ENCODE peak calls at places on chromosomes 4 and X, in six cellular contexts. One of them, this sample, is unnamed.

GRCh38 chrX:108091878-108092291 is 307 bp downstream of the ATG4A start:
- DNase-seq in effector CD4-positive, alpha-beta T cell: no peak
- DNase-seq in NCI-H1417 treated with DMSO at 0.1 percent for 48 hours: no peak
- DNase-seq in B cell: no peak
- DNase-seq in neuronal stem cell: no peak
- DNase-seq in NAMALWA: no peak
- DNase-seq in this sample: no peak

GRCh38 chrX:115350696-115351408 is 61.3 kb downstream of the LUZP4 start:
- DNase-seq in effector CD4-positive, alpha-beta T cell: no peak
- DNase-seq in NCI-H1417 treated with DMSO at 0.1 percent for 48 hours: no peak
- DNase-seq in B cell: no peak
- DNase-seq in neuronal stem cell: no peak
- DNase-seq in NAMALWA: no peak
- DNase-seq in this sample: no peak

GRCh38 chr4:28117067-28117756 is 1256.6 kb downstream of the STIM2 start:
- DNase-seq in effector CD4-positive, alpha-beta T cell: no peak
- DNase-seq in NCI-H1417 treated with DMSO at 0.1 percent for 48 hours: no peak
- DNase-seq in B cell: no peak
- DNase-seq in neuronal stem cell: no peak
- DNase-seq in NAMALWA: no peak
- DNase-seq in this sample: no peak

GRCh38 chr4:108851346-108851745 is 88.5 kb upstream of the ETNPPL start:
- DNase-seq in effector CD4-positive, alpha-beta T cell: no peak
- DNase-seq in NCI-H1417 treated with DMSO at 0.1 percent for 48 hours: no peak
- DNase-seq in B cell: no peak
- DNase-seq in neuronal stem cell: no peak
- DNase-seq in NAMALWA: no peak
- DNase-seq in this sample: no peak

GRCh38 chr4:77375866-77376607 is 219.0 kb downstream of the CCNG2 start:
- DNase-seq in effector CD4-positive, alpha-beta T cell: no peak
- DNase-seq in NCI-H1417 treated with DMSO at 0.1 percent for 48 hours: no peak
- DNase-seq in B cell: no peak
- DNase-seq in neuronal stem cell: no peak
- DNase-seq in NAMALWA: no peak
- DNase-seq in this sample: no peak

GRCh38 chr4:168569066-168569908 is 72.4 kb downstream of the PALLD start:
- DNase-seq in effector CD4-positive, alpha-beta T cell: no peak
- DNase-seq in NCI-H1417 treated with DMSO at 0.1 percent for 48 hours: no peak
- DNase-seq in B cell: no peak
- DNase-seq in neuronal stem cell: no peak
- DNase-seq in NAMALWA: no peak
- DNase-seq in this sample: no peak

GRCh38 chrX:44143061-44143602 is 169.9 kb upstream of the NDP start:
- DNase-seq in effector CD4-positive, alpha-beta T cell: no peak
- DNase-seq in NCI-H1417 treated with DMSO at 0.1 percent for 48 hours: no peak
- DNase-seq in B cell: no peak
- DNase-seq in neuronal stem cell: no peak
- DNase-seq in NAMALWA: no peak
- DNase-seq in this sample: peak

GRCh38 chrX:118499295-118499694 is 3.7 kb downstream of the DOCK11 start:
- DNase-seq in effector CD4-positive, alpha-beta T cell: no peak
- DNase-seq in NCI-H1417 treated with DMSO at 0.1 percent for 48 hours: no peak
- DNase-seq in B cell: no peak
- DNase-seq in neuronal stem cell: no peak
- DNase-seq in NAMALWA: no peak
- DNase-seq in this sample: no peak

GRCh38 chr4:119025916-119026661 is 109.5 kb upstream of the MYOZ2 start:
- DNase-seq in effector CD4-positive, alpha-beta T cell: no peak
- DNase-seq in NCI-H1417 treated with DMSO at 0.1 percent for 48 hours: no peak
- DNase-seq in B cell: no peak
- DNase-seq in neuronal stem cell: no peak
- DNase-seq in NAMALWA: no peak
- DNase-seq in this sample: peak

GRCh38 chrX:34521563-34521962 is 135.5 kb downstream of the TMEM47 start:
- DNase-seq in effector CD4-positive, alpha-beta T cell: no peak
- DNase-seq in NCI-H1417 treated with DMSO at 0.1 percent for 48 hours: no peak
- DNase-seq in B cell: no peak
- DNase-seq in neuronal stem cell: no peak
- DNase-seq in NAMALWA: peak
- DNase-seq in this sample: no peak

GRCh38 chr4:5249727-5250126 is 198.4 kb downstream of the STK32B start:
- DNase-seq in effector CD4-positive, alpha-beta T cell: no peak
- DNase-seq in NCI-H1417 treated with DMSO at 0.1 percent for 48 hours: no peak
- DNase-seq in B cell: no peak
- DNase-seq in neuronal stem cell: no peak
- DNase-seq in NAMALWA: no peak
- DNase-seq in this sample: no peak

GRCh38 chr4:188613976-188614375 is 474.7 kb downstream of the TRIML1 start:
- DNase-seq in effector CD4-positive, alpha-beta T cell: no peak
- DNase-seq in NCI-H1417 treated with DMSO at 0.1 percent for 48 hours: no peak
- DNase-seq in B cell: no peak
- DNase-seq in neuronal stem cell: no peak
- DNase-seq in NAMALWA: no peak
- DNase-seq in this sample: no peak

GRCh38 chr4:22482250-22483127 is 33.4 kb downstream of the ADGRA3 start:
- DNase-seq in effector CD4-positive, alpha-beta T cell: no peak
- DNase-seq in NCI-H1417 treated with DMSO at 0.1 percent for 48 hours: no peak
- DNase-seq in B cell: no peak
- DNase-seq in neuronal stem cell: no peak
- DNase-seq in NAMALWA: no peak
- DNase-seq in this sample: peak

GRCh38 chrX:11558972-11559371 is 106.7 kb downstream of the ARHGAP6 start:
- DNase-seq in effector CD4-positive, alpha-beta T cell: peak
- DNase-seq in NCI-H1417 treated with DMSO at 0.1 percent for 48 hours: no peak
- DNase-seq in B cell: peak
- DNase-seq in neuronal stem cell: no peak
- DNase-seq in NAMALWA: peak
- DNase-seq in this sample: peak

GRCh38 chr4:139084425-139085093 is 69.0 kb downstream of the NOCT start:
- DNase-seq in effector CD4-positive, alpha-beta T cell: no peak
- DNase-seq in NCI-H1417 treated with DMSO at 0.1 percent for 48 hours: no peak
- DNase-seq in B cell: no peak
- DNase-seq in neuronal stem cell: no peak
- DNase-seq in NAMALWA: no peak
- DNase-seq in this sample: no peak

GRCh38 chr4:86220137-86220536 is 139.7 kb downstream of the MAPK10 start:
- DNase-seq in effector CD4-positive, alpha-beta T cell: no peak
- DNase-seq in NCI-H1417 treated with DMSO at 0.1 percent for 48 hours: no peak
- DNase-seq in B cell: no peak
- DNase-seq in neuronal stem cell: no peak
- DNase-seq in NAMALWA: no peak
- DNase-seq in this sample: no peak

GRCh38 chr4:88106205-88106604 is 52.2 kb downstream of the ABCG2 start:
- DNase-seq in effector CD4-positive, alpha-beta T cell: no peak
- DNase-seq in NCI-H1417 treated with DMSO at 0.1 percent for 48 hours: no peak
- DNase-seq in B cell: no peak
- DNase-seq in neuronal stem cell: no peak
- DNase-seq in NAMALWA: no peak
- DNase-seq in this sample: no peak

GRCh38 chr4:139243448-139244365 is 36.3 kb downstream of the MGARP start:
- DNase-seq in effector CD4-positive, alpha-beta T cell: no peak
- DNase-seq in NCI-H1417 treated with DMSO at 0.1 percent for 48 hours: no peak
- DNase-seq in B cell: no peak
- DNase-seq in neuronal stem cell: no peak
- DNase-seq in NAMALWA: no peak
- DNase-seq in this sample: no peak

GRCh38 chr4:128630881-128631280 is 178.6 kb upstream of the JADE1 start:
- DNase-seq in effector CD4-positive, alpha-beta T cell: no peak
- DNase-seq in NCI-H1417 treated with DMSO at 0.1 percent for 48 hours: no peak
- DNase-seq in B cell: no peak
- DNase-seq in neuronal stem cell: no peak
- DNase-seq in NAMALWA: no peak
- DNase-seq in this sample: no peak

GRCh38 chr4:26055855-26056254 is 141.8 kb downstream of the SMIM20 start:
- DNase-seq in effector CD4-positive, alpha-beta T cell: no peak
- DNase-seq in NCI-H1417 treated with DMSO at 0.1 percent for 48 hours: no peak
- DNase-seq in B cell: no peak
- DNase-seq in neuronal stem cell: no peak
- DNase-seq in NAMALWA: peak
- DNase-seq in this sample: no peak

GRCh38 chr4:36128689-36129088 is 115.6 kb downstream of the ARAP2 start:
- DNase-seq in effector CD4-positive, alpha-beta T cell: no peak
- DNase-seq in NCI-H1417 treated with DMSO at 0.1 percent for 48 hours: no peak
- DNase-seq in B cell: no peak
- DNase-seq in neuronal stem cell: no peak
- DNase-seq in NAMALWA: peak
- DNase-seq in this sample: no peak

GRCh38 chrX:42385730-42386129 is 392.2 kb downstream of the PPP1R2C start:
- DNase-seq in effector CD4-positive, alpha-beta T cell: no peak
- DNase-seq in NCI-H1417 treated with DMSO at 0.1 percent for 48 hours: no peak
- DNase-seq in B cell: no peak
- DNase-seq in neuronal stem cell: no peak
- DNase-seq in NAMALWA: no peak
- DNase-seq in this sample: no peak

GRCh38 chr4:101345596-101346311 is 1.6 kb downstream of the PPP3CA start:
- DNase-seq in effector CD4-positive, alpha-beta T cell: peak
- DNase-seq in NCI-H1417 treated with DMSO at 0.1 percent for 48 hours: no peak
- DNase-seq in B cell: peak
- DNase-seq in neuronal stem cell: peak
- DNase-seq in NAMALWA: peak
- DNase-seq in this sample: no peak

GRCh38 chr4:74653331-74654229 is 140.7 kb downstream of the BTC start:
- DNase-seq in effector CD4-positive, alpha-beta T cell: no peak
- DNase-seq in NCI-H1417 treated with DMSO at 0.1 percent for 48 hours: no peak
- DNase-seq in B cell: no peak
- DNase-seq in neuronal stem cell: no peak
- DNase-seq in NAMALWA: no peak
- DNase-seq in this sample: no peak

GRCh38 chr4:32268949-32269348 is 1548.8 kb downstream of the PCDH7 start:
- DNase-seq in effector CD4-positive, alpha-beta T cell: no peak
- DNase-seq in NCI-H1417 treated with DMSO at 0.1 percent for 48 hours: no peak
- DNase-seq in B cell: no peak
- DNase-seq in neuronal stem cell: no peak
- DNase-seq in NAMALWA: no peak
- DNase-seq in this sample: no peak

GRCh38 chr4:52052475-52052780 is 1.3 kb downstream of the SPATA18 start:
- DNase-seq in effector CD4-positive, alpha-beta T cell: no peak
- DNase-seq in NCI-H1417 treated with DMSO at 0.1 percent for 48 hours: no peak
- DNase-seq in B cell: peak
- DNase-seq in neuronal stem cell: no peak
- DNase-seq in NAMALWA: no peak
- DNase-seq in this sample: peak

GRCh38 chr4:153159728-153160221 is 44.5 kb upstream of the TRIM2 start:
- DNase-seq in effector CD4-positive, alpha-beta T cell: no peak
- DNase-seq in NCI-H1417 treated with DMSO at 0.1 percent for 48 hours: no peak
- DNase-seq in B cell: no peak
- DNase-seq in neuronal stem cell: no peak
- DNase-seq in NAMALWA: no peak
- DNase-seq in this sample: peak

GRCh38 chrX:147811803-147812202 is 99.9 kb upstream of the FMR1 start:
- DNase-seq in effector CD4-positive, alpha-beta T cell: no peak
- DNase-seq in NCI-H1417 treated with DMSO at 0.1 percent for 48 hours: no peak
- DNase-seq in B cell: no peak
- DNase-seq in neuronal stem cell: no peak
- DNase-seq in NAMALWA: no peak
- DNase-seq in this sample: no peak

GRCh38 chr4:85720736-85721135 is 245.8 kb downstream of the ARHGAP24 start:
- DNase-seq in effector CD4-positive, alpha-beta T cell: no peak
- DNase-seq in NCI-H1417 treated with DMSO at 0.1 percent for 48 hours: no peak
- DNase-seq in B cell: no peak
- DNase-seq in neuronal stem cell: no peak
- DNase-seq in NAMALWA: no peak
- DNase-seq in this sample: no peak

GRCh38 chr4:8297141-8297601 is 27.6 kb downstream of the HTRA3 start:
- DNase-seq in effector CD4-positive, alpha-beta T cell: peak
- DNase-seq in NCI-H1417 treated with DMSO at 0.1 percent for 48 hours: no peak
- DNase-seq in B cell: peak
- DNase-seq in neuronal stem cell: no peak
- DNase-seq in NAMALWA: no peak
- DNase-seq in this sample: no peak

GRCh38 chr4:22324422-22324821 is 191.4 kb downstream of the ADGRA3 start:
- DNase-seq in effector CD4-positive, alpha-beta T cell: no peak
- DNase-seq in NCI-H1417 treated with DMSO at 0.1 percent for 48 hours: no peak
- DNase-seq in B cell: no peak
- DNase-seq in neuronal stem cell: no peak
- DNase-seq in NAMALWA: no peak
- DNase-seq in this sample: no peak

GRCh38 chrX:118221257-118221656 is 104.6 kb upstream of the KLHL13 start:
- DNase-seq in effector CD4-positive, alpha-beta T cell: no peak
- DNase-seq in NCI-H1417 treated with DMSO at 0.1 percent for 48 hours: no peak
- DNase-seq in B cell: no peak
- DNase-seq in neuronal stem cell: no peak
- DNase-seq in NAMALWA: no peak
- DNase-seq in this sample: no peak

GRCh38 chrX:71067727-71068051 is 445 bp downstream of the SNX12 start:
- DNase-seq in effector CD4-positive, alpha-beta T cell: no peak
- DNase-seq in NCI-H1417 treated with DMSO at 0.1 percent for 48 hours: no peak
- DNase-seq in B cell: no peak
- DNase-seq in neuronal stem cell: no peak
- DNase-seq in NAMALWA: peak
- DNase-seq in this sample: no peak

GRCh38 chrX:49876750-49877149 is 2.5 kb upstream of the USP27X start:
- DNase-seq in effector CD4-positive, alpha-beta T cell: no peak
- DNase-seq in NCI-H1417 treated with DMSO at 0.1 percent for 48 hours: peak
- DNase-seq in B cell: no peak
- DNase-seq in neuronal stem cell: no peak
- DNase-seq in NAMALWA: peak
- DNase-seq in this sample: no peak

GRCh38 chr4:153271820-153272219 is 67.6 kb downstream of the TRIM2 start:
- DNase-seq in effector CD4-positive, alpha-beta T cell: no peak
- DNase-seq in NCI-H1417 treated with DMSO at 0.1 percent for 48 hours: no peak
- DNase-seq in B cell: no peak
- DNase-seq in neuronal stem cell: no peak
- DNase-seq in NAMALWA: no peak
- DNase-seq in this sample: no peak

GRCh38 chr4:149549911-149550310 is 265.7 kb downstream of the IQCM start:
- DNase-seq in effector CD4-positive, alpha-beta T cell: no peak
- DNase-seq in NCI-H1417 treated with DMSO at 0.1 percent for 48 hours: no peak
- DNase-seq in B cell: no peak
- DNase-seq in neuronal stem cell: no peak
- DNase-seq in NAMALWA: no peak
- DNase-seq in this sample: no peak

GRCh38 chrX:38004046-38004445 is 2.3 kb upstream of the SYTL5 start:
- DNase-seq in effector CD4-positive, alpha-beta T cell: no peak
- DNase-seq in NCI-H1417 treated with DMSO at 0.1 percent for 48 hours: no peak
- DNase-seq in B cell: no peak
- DNase-seq in neuronal stem cell: no peak
- DNase-seq in NAMALWA: no peak
- DNase-seq in this sample: peak